ENCODE peak calls at places on chromosomes 12 and 14, in seven cellular contexts. One of them, this sample, is unnamed. For H3K4me1, the result is how much of the 10 kb centered on the place peaks cover.

GRCh38 chr12:123748661-123749060 is 13.4 kb upstream of the DNAH10 start:
- DNase-seq in body of pancreas: no peak
- DNase-seq in GM12878: no peak
- DNase-seq in sigmoid colon: no peak
- DNase-seq in Peyer's patch: no peak
- DNase-seq in IMR-90: peak
- DNase-seq in ovary: no peak
- DNase-seq in this sample: no peak

GRCh38 chr12:57129311-57130288 is 1.3 kb downstream of the LRP1 start:
- DNase-seq in body of pancreas: no peak
- DNase-seq in GM12878: no peak
- DNase-seq in sigmoid colon: peak
- DNase-seq in Peyer's patch: no peak
- DNase-seq in IMR-90: no peak
- DNase-seq in ovary: no peak
- DNase-seq in this sample: no peak

GRCh38 chr12:92721668-92722067 is 18.9 kb downstream of the PLEKHG7 start:
- DNase-seq in body of pancreas: no peak
- DNase-seq in GM12878: no peak
- DNase-seq in sigmoid colon: no peak
- DNase-seq in Peyer's patch: no peak
- DNase-seq in IMR-90: no peak
- DNase-seq in ovary: no peak
- DNase-seq in this sample: no peak

GRCh38 chr14:62739647-62740046 is 305.6 kb downstream of the KCNH5 start:
- DNase-seq in body of pancreas: no peak
- DNase-seq in GM12878: no peak
- DNase-seq in sigmoid colon: no peak
- DNase-seq in Peyer's patch: no peak
- DNase-seq in IMR-90: no peak
- DNase-seq in ovary: no peak
- DNase-seq in this sample: no peak

GRCh38 chr12:114669501-114670256 is 14.3 kb downstream of the TBX3 start:
- DNase-seq in body of pancreas: no peak
- DNase-seq in GM12878: no peak
- DNase-seq in sigmoid colon: no peak
- DNase-seq in Peyer's patch: no peak
- DNase-seq in IMR-90: peak
- DNase-seq in ovary: peak
- DNase-seq in this sample: no peak

GRCh38 chr14:45361727-45362126 is 108.7 kb upstream of the MIS18BP1 start:
- DNase-seq in body of pancreas: no peak
- DNase-seq in GM12878: no peak
- DNase-seq in sigmoid colon: no peak
- DNase-seq in Peyer's patch: no peak
- DNase-seq in IMR-90: no peak
- DNase-seq in ovary: no peak
- DNase-seq in this sample: no peak

GRCh38 chr12:79936670-79937069 is 1.8 kb upstream of the PPP1R12A start:
- DNase-seq in body of pancreas: no peak
- DNase-seq in GM12878: no peak
- DNase-seq in sigmoid colon: no peak
- DNase-seq in Peyer's patch: no peak
- DNase-seq in IMR-90: no peak
- DNase-seq in ovary: no peak
- DNase-seq in this sample: no peak

GRCh38 chr14:103142031-103142430 is 18.8 kb downstream of the TNFAIP2 start:
- DNase-seq in body of pancreas: no peak
- DNase-seq in GM12878: no peak
- DNase-seq in sigmoid colon: no peak
- DNase-seq in Peyer's patch: no peak
- DNase-seq in IMR-90: no peak
- DNase-seq in ovary: no peak
- DNase-seq in this sample: no peak

GRCh38 chr14:22095845-22096510 is 422.4 kb upstream of the OR4E1 start:
- DNase-seq in body of pancreas: no peak
- DNase-seq in GM12878: no peak
- DNase-seq in sigmoid colon: no peak
- DNase-seq in Peyer's patch: no peak
- DNase-seq in IMR-90: no peak
- DNase-seq in ovary: no peak
- DNase-seq in this sample: no peak

GRCh38 chr14:105439179-105439578 is 19.6 kb downstream of the MTA1 start:
- DNase-seq in body of pancreas: no peak
- DNase-seq in GM12878: no peak
- DNase-seq in sigmoid colon: no peak
- DNase-seq in Peyer's patch: no peak
- DNase-seq in IMR-90: no peak
- DNase-seq in ovary: no peak
- DNase-seq in this sample: no peak

GRCh38 chr12:22254450-22254849 is 80.1 kb downstream of the ST8SIA1 start:
- DNase-seq in body of pancreas: no peak
- DNase-seq in GM12878: no peak
- DNase-seq in sigmoid colon: no peak
- DNase-seq in Peyer's patch: no peak
- DNase-seq in IMR-90: no peak
- DNase-seq in ovary: no peak
- DNase-seq in this sample: no peak

GRCh38 chr14:102323102-102323501 is 3.6 kb downstream of the ZNF839 start:
- DNase-seq in body of pancreas: peak
- DNase-seq in GM12878: no peak
- DNase-seq in sigmoid colon: peak
- DNase-seq in Peyer's patch: peak
- DNase-seq in IMR-90: peak
- DNase-seq in ovary: peak
- DNase-seq in this sample: no peak

GRCh38 chr12:16112151-16112550 is 165.3 kb downstream of the SLC15A5 start:
- DNase-seq in body of pancreas: no peak
- DNase-seq in GM12878: no peak
- DNase-seq in sigmoid colon: no peak
- DNase-seq in Peyer's patch: no peak
- DNase-seq in IMR-90: no peak
- DNase-seq in ovary: no peak
- DNase-seq in this sample: no peak

DNA sequence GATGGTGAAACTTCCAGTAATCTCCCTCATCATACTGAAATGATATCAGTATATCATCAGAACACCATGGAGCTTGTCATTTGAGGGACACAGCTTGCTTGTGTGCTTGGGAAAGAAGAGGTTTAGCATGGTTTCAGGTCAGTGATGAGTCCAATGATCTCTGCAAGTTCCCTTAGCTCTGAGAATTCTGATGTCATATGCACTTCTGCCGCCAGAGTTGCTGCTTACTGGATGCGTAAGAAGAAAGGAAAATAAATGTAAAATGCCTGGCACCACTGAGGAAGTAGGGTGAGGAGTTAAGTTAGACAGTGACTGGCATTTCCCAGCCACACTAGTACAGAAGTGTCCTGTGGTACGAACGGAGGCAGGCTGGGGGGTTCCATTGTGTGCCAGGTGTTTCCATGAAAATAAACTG is 22.6 kb downstream of the PRKCH start:
- DNase-seq in body of pancreas: no peak
- DNase-seq in GM12878: no peak
- DNase-seq in sigmoid colon: no peak
- DNase-seq in Peyer's patch: no peak
- DNase-seq in IMR-90: no peak
- DNase-seq in ovary: no peak
- DNase-seq in this sample: no peak
- TF ChIP-seq POLR2A in body of pancreas: no peak
- TF ChIP-seq POLR2A in GM12878: no peak
- TF ChIP-seq POLR2A in sigmoid colon: no peak
- TF ChIP-seq POLR2A in Peyer's patch: no peak
- TF ChIP-seq POLR2A in IMR-90: no peak
- TF ChIP-seq POLR2A in ovary: no peak
- TF ChIP-seq POLR2A in this sample: no peak

GRCh38 chr12:106956048-106956935 is 585 bp downstream of the TMEM263 start:
- DNase-seq in body of pancreas: peak
- DNase-seq in GM12878: peak
- DNase-seq in sigmoid colon: peak
- DNase-seq in Peyer's patch: peak
- DNase-seq in IMR-90: peak
- DNase-seq in ovary: peak
- DNase-seq in this sample: no peak
- H3K4me1 ChIP-seq in body of pancreas: under half
- H3K4me1 ChIP-seq in GM12878: under half
- H3K4me1 ChIP-seq in sigmoid colon: under half
- H3K4me1 ChIP-seq in Peyer's patch: under half
- H3K4me1 ChIP-seq in IMR-90: under half
- H3K4me1 ChIP-seq in ovary: under half
- H3K4me1 ChIP-seq in this sample: under half

DNA sequence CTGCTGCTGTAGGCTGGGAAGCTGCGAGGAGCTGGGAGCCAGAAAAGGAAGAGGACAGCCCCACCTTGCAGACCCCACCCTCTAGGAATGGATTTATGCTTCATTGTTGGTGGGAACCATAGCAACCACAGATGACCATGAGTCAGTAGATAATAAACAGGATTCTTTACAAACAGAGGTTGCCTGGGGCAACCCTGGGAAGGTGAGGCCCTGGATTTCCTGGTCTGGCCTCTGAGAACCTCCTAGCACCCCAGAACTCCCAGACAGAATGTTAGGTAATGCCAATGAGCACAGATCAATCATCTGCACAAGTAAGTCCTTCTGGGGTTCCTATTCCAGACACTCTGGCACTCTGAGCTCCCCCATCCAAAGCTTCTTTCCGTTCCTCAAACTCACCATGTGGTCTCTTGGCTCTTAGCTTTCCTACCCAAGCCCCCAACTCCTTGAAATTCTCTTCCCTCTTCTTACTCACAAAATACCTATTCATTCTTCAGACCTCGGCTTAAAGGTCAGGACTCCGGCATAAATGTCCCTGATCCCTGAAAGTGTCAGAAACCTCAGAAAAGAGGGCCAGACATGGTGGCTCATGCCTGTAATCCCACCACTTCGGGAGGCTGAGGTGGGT is 15.2 kb upstream of the PLEKHG6 start:
- DNase-seq in body of pancreas: peak
- DNase-seq in GM12878: no peak
- DNase-seq in sigmoid colon: peak
- DNase-seq in Peyer's patch: peak
- DNase-seq in IMR-90: peak
- DNase-seq in ovary: peak
- DNase-seq in this sample: no peak
- TF ChIP-seq POLR2A in body of pancreas: peak
- TF ChIP-seq POLR2A in GM12878: no peak
- TF ChIP-seq POLR2A in sigmoid colon: no peak
- TF ChIP-seq POLR2A in Peyer's patch: no peak
- TF ChIP-seq POLR2A in IMR-90: no peak
- TF ChIP-seq POLR2A in ovary: no peak
- TF ChIP-seq POLR2A in this sample: no peak

DNA sequence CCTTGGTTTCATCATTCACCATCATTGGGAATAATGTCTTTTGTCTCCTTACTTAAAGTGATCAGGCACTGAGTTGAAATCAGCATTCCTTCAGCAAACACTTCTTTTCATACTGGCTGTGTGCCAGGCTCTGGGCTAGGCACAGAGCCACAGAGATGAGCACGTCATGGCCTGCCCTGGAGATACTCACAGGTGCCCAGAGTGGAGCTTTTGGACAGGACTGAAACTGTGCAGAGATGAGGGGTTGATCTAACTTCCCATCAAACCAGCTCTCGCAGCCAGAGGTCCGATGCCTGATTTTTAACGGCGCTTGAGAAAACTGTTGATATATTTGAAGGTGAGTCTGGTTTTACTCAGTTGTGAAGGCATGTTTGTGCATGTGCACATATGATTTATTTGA is 43.1 kb downstream of the CACNA1C start:
- DNase-seq in body of pancreas: no peak
- DNase-seq in GM12878: no peak
- DNase-seq in sigmoid colon: peak
- DNase-seq in Peyer's patch: no peak
- DNase-seq in IMR-90: no peak
- DNase-seq in ovary: no peak
- DNase-seq in this sample: no peak
- H3K4me1 ChIP-seq in body of pancreas: under half
- H3K4me1 ChIP-seq in GM12878: under half
- H3K4me1 ChIP-seq in sigmoid colon: half or more
- H3K4me1 ChIP-seq in Peyer's patch: under half
- H3K4me1 ChIP-seq in IMR-90: under half
- H3K4me1 ChIP-seq in ovary: under half
- H3K4me1 ChIP-seq in this sample: under half

DNA sequence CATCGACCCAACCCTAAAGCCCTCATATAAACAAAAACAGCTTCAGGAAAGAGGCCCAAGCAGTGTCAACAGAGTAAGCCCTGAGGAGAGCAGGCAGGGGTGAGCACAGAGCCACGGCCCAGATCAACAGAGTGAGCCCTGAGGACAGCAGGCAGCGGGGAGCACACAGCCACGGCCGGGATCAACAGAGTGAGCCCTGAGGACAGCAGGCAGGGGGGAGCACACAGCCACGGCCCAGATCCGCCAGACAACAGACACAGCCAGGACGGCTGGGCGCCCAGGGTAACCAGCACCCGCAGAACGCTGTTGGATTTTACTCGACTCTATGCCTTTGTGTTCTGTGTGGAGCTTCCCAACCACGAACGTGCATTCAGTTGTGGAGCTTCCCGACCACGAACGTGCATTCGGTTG is 15.0 kb downstream of the CCDC85C start:
- DNase-seq in body of pancreas: no peak
- DNase-seq in GM12878: no peak
- DNase-seq in sigmoid colon: no peak
- DNase-seq in Peyer's patch: no peak
- DNase-seq in IMR-90: no peak
- DNase-seq in ovary: no peak
- DNase-seq in this sample: no peak
- TF ChIP-seq POLR2A in body of pancreas: no peak
- TF ChIP-seq POLR2A in GM12878: no peak
- TF ChIP-seq POLR2A in sigmoid colon: no peak
- TF ChIP-seq POLR2A in Peyer's patch: no peak
- TF ChIP-seq POLR2A in IMR-90: no peak
- TF ChIP-seq POLR2A in ovary: no peak
- TF ChIP-seq POLR2A in this sample: no peak

DNA sequence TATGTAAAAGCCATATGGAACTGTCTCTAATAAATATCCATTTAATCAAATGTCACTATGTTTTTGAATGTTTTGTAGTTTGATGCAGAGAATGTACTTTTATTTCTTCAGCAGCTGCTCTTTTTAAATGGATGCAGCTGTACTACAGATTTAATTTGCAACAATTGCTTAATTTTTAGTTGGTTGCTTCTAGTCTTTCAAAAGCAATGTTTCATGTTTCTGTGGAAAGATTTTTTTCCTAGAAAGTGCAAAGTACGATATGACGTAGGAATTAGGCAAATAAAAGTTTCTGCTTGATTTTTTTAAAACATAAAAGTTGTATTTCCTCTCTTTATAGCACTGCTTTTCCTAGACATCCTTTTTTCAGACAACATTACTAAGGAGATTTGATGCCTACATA is 114.3 kb downstream of the PDE3A start:
- DNase-seq in body of pancreas: no peak
- DNase-seq in GM12878: no peak
- DNase-seq in sigmoid colon: no peak
- DNase-seq in Peyer's patch: no peak
- DNase-seq in IMR-90: no peak
- DNase-seq in ovary: no peak
- DNase-seq in this sample: no peak
- H3K4me1 ChIP-seq in body of pancreas: under half
- H3K4me1 ChIP-seq in GM12878: under half
- H3K4me1 ChIP-seq in sigmoid colon: under half
- H3K4me1 ChIP-seq in Peyer's patch: under half
- H3K4me1 ChIP-seq in IMR-90: under half
- H3K4me1 ChIP-seq in ovary: under half
- H3K4me1 ChIP-seq in this sample: under half

This sample was measured in esophagus squamous epithelium.